ENCODE peak calls at places on chromosome 22, in seven cellular contexts. C, T, D, K, J, U and X are unnamed samples.

GRCh38 chr22:17980013-17980510 is 44.3 kb downstream of the MICAL3 start:
- DNase-seq in C (no peak), T (no peak), D (no peak), K (no peak), J (no peak), U (no peak), X (no peak)

GRCh38 chr22:39723899-39724351 is 153.4 kb downstream of the CACNA1I start:
- DNase-seq in C (no peak), T (no peak), D (no peak), K (peak; percentile 39), J (no peak), U (peak; percentile 12), X (no peak)

GRCh38 chr22:37629928-37630327 is 9.5 kb upstream of the SH3BP1 start:
- DNase-seq in C (peak; percentile 58), T (no peak), D (no peak), K (no peak), J (no peak), U (no peak), X (no peak)

GRCh38 chr22:44325718-44326548 is 13.2 kb upstream of the SHISAL1 start:
- DNase-seq in C (no peak), T (no peak), D (no peak), K (peak; percentile 51), J (no peak), U (no peak), X (no peak)

GRCh38 chr22:19382240-19382639 is 49.3 kb downstream of the HIRA start:
- DNase-seq in C (peak; percentile 24), T (no peak), D (no peak), K (no peak), J (no peak), U (no peak), X (no peak)

GRCh38 chr22:38802671-38803121 is 8.8 kb upstream of the DNAL4 start:
- DNase-seq in C (no peak), T (no peak), D (peak; percentile 39), K (peak; percentile 95), J (no peak), U (no peak), X (no peak)

GRCh38 chr22:40401532-40401931 is 31.1 kb downstream of the SGSM3 start:
- DNase-seq in C (peak; percentile 76), T (peak; percentile 70), D (no peak), K (no peak), J (peak; percentile 32), U (peak; percentile 51), X (peak; percentile 59)

GRCh38 chr22:50082197-50082715 is 3.0 kb downstream of the MLC1 start:
- DNase-seq in C (no peak), T (no peak), D (no peak), K (no peak), J (no peak), U (no peak), X (no peak)

GRCh38 chr22:30742291-30743256 is 47.9 kb downstream of the OSBP2 start:
- DNase-seq in C (no peak), T (peak; percentile 69), D (no peak), K (peak; percentile 33), J (no peak), U (no peak), X (no peak)

GRCh38 chr22:36244522-36245391 is 5.4 kb upstream of the APOL2 start:
- DNase-seq in C (no peak), T (no peak), D (no peak), K (no peak), J (no peak), U (no peak), X (no peak)

GRCh38 chr22:17369553-17370035 is 334 bp downstream of the CECR2 start:
- DNase-seq in C (peak; percentile 67), T (peak; percentile 53), D (peak; percentile 59), K (no peak), J (peak; percentile 31), U (peak; percentile 66), X (peak; percentile 25)

GRCh38 chr22:34278121-34278520 is 357.8 kb upstream of the LARGE1 start:
- DNase-seq in C (no peak), T (no peak), D (no peak), K (no peak), J (no peak), U (no peak), X (no peak)

GRCh38 chr22:19610518-19611253 is 86.5 kb upstream of the CLDN5 start:
- DNase-seq in C (peak; percentile 75), T (peak; percentile 75), D (no peak), K (no peak), J (peak; percentile 19), U (peak; percentile 42), X (peak; percentile 14)

GRCh38 chr22:19766235-19766505 is 5.6 kb downstream of the TBX1 start:
- DNase-seq in C (no peak), T (no peak), D (no peak), K (no peak), J (no peak), U (peak; percentile 59), X (no peak)

GRCh38 chr22:30649430-30650007 is 13.9 kb downstream of the SLC35E4 start:
- DNase-seq in C (peak; percentile 90), T (peak; percentile 95), D (no peak), K (peak; percentile 95), J (peak; percentile 88), U (peak; percentile 88), X (peak; percentile 90)

GRCh38 chr22:20956258-20957117 is 10.6 kb upstream of the AIFM3 start:
- DNase-seq in C (no peak), T (no peak), D (no peak), K (peak; percentile 48), J (no peak), U (no peak), X (no peak)

GRCh38 chr22:25359601-25360261 is 140.3 kb downstream of the CRYBB2 start:
- DNase-seq in C (no peak), T (no peak), D (no peak), K (no peak), J (no peak), U (no peak), X (no peak)

GRCh38 chr22:49258107-49259010 is 569.3 kb downstream of the BRD1 start:
- DNase-seq in C (no peak), T (no peak), D (no peak), K (no peak), J (no peak), U (no peak), X (no peak)

GRCh38 chr22:20803696-20804324 is 29.9 kb downstream of the SERPIND1 start:
- DNase-seq in C (peak; percentile 64), T (peak; percentile 72), D (no peak), K (peak; percentile 45), J (peak; percentile 36), U (peak; percentile 56), X (peak; percentile 21)

GRCh38 chr22:20463324-20464095 is 25.9 kb upstream of the SCARF2 start:
- DNase-seq in C (peak; percentile 69), T (no peak), D (no peak), K (no peak), J (no peak), U (peak; percentile 59), X (no peak)

GRCh38 chr22:48483764-48484528 is 1343.7 kb downstream of the BRD1 start:
- DNase-seq in C (no peak), T (no peak), D (no peak), K (no peak), J (no peak), U (no peak), X (no peak)

GRCh38 chr22:32802291-32802826 is 854 bp downstream of the TIMP3 start:
- DNase-seq in C (no peak), T (no peak), D (no peak), K (peak; percentile 53), J (no peak), U (no peak), X (no peak)

GRCh38 chr22:35051791-35052190 is 14.2 kb upstream of the ISX start:
- DNase-seq in C (no peak), T (peak; percentile 17), D (no peak), K (no peak), J (no peak), U (no peak), X (no peak)

GRCh38 chr22:28254396-28254795 is 335.3 kb upstream of the PITPNB start:
- DNase-seq in C (no peak), T (no peak), D (no peak), K (no peak), J (no peak), U (no peak), X (no peak)

GRCh38 chr22:20587206-20587958 is 80.0 kb downstream of the MED15 start:
- DNase-seq in C (no peak), T (no peak), D (no peak), K (no peak), J (no peak), U (no peak), X (no peak)

GRCh38 chr22:40436460-40437431 is 66.4 kb downstream of the SGSM3 start:
- DNase-seq in C (peak; percentile 76), T (peak; percentile 26), D (peak; percentile 33), K (peak; percentile 65), J (no peak), U (peak; percentile 96), X (no peak)

GRCh38 chr22:24284747-24285203 is 14.1 kb downstream of the SPECC1L start:
- DNase-seq in C (no peak), T (peak; percentile 42), D (no peak), K (peak; percentile 66), J (no peak), U (no peak), X (no peak)

GRCh38 chr22:50206599-50206998 is 5.8 kb downstream of the SELENOO start:
- DNase-seq in C (no peak), T (no peak), D (no peak), K (peak; percentile 49), J (peak; percentile 26), U (peak; percentile 64), X (no peak)

GRCh38 chr22:37701121-37701786 is 4.4 kb downstream of the TRIOBP start:
- DNase-seq in C (no peak), T (no peak), D (no peak), K (no peak), J (no peak), U (peak; percentile 79), X (no peak)